ENCODE peak calls at places on chromosome 4, in four cellular contexts. One of them, this sample, is unnamed.

GRCh38 chr4:169745291-169745690 is 12.5 kb downstream of the HPF1 start:
- DNase-seq in GM12864: no peak
- DNase-seq in AG10803: peak
- DNase-seq in ovary: no peak
- DNase-seq in this sample: peak

GRCh38 chr4:126123933-126124332 is 809.2 kb downstream of the FAT4 start:
- DNase-seq in GM12864: no peak
- DNase-seq in AG10803: peak
- DNase-seq in ovary: no peak
- DNase-seq in this sample: peak

GRCh38 chr4:26235500-26235899 is 85.3 kb upstream of the RBPJ start:
- DNase-seq in GM12864: no peak
- DNase-seq in AG10803: peak
- DNase-seq in ovary: no peak
- DNase-seq in this sample: peak

GRCh38 chr4:184282251-184282713 is 64.6 kb upstream of the ENPP6 start:
- DNase-seq in GM12864: no peak
- DNase-seq in AG10803: no peak
- DNase-seq in ovary: no peak
- DNase-seq in this sample: no peak

GRCh38 chr4:57103051-57103450 is 7.1 kb downstream of the IGFBP7 start:
- DNase-seq in GM12864: no peak
- DNase-seq in AG10803: peak
- DNase-seq in ovary: no peak
- DNase-seq in this sample: peak

GRCh38 chr4:184348311-184349233 is 125.8 kb downstream of the IRF2 start:
- DNase-seq in GM12864: no peak
- DNase-seq in AG10803: no peak
- DNase-seq in ovary: peak
- DNase-seq in this sample: no peak

GRCh38 chr4:133868856-133869255 is 332.7 kb downstream of the PABPC4L start:
- DNase-seq in GM12864: no peak
- DNase-seq in AG10803: no peak
- DNase-seq in ovary: no peak
- DNase-seq in this sample: no peak

GRCh38 chr4:98572697-98573096 is 85.7 kb downstream of the TSPAN5 start:
- DNase-seq in GM12864: no peak
- DNase-seq in AG10803: no peak
- DNase-seq in ovary: no peak
- DNase-seq in this sample: no peak

GRCh38 chr4:24372341-24372740 is 212.0 kb downstream of the DHX15 start:
- DNase-seq in GM12864: no peak
- DNase-seq in AG10803: no peak
- DNase-seq in ovary: no peak
- DNase-seq in this sample: no peak

DNA sequence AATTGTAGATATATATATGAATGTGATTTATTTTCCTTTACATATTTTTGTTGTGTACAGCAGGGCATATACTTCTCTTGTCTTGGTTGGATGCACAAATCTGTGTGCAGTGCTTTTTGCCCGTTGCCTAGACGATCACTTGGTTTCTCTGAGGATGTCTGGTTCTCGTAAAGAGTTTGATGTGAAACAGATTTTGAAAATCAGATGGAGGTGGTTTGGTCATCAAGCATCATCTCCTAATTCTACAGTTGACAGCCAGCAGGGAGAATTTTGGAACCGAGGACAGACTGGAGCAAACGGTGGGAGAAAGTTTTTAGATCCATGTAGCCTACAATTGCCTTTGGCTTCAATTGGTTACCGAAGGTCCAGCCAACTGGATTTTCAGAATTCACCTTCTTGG is 467 bp downstream of the KLHL5 start:
- DNase-seq in GM12864: no peak
- DNase-seq in AG10803: peak
- DNase-seq in ovary: no peak
- DNase-seq in this sample: peak
- H3K4me3 ChIP-seq in GM12864: no peak
- H3K4me3 ChIP-seq in AG10803: no peak
- H3K4me3 ChIP-seq in ovary: no peak
- H3K4me3 ChIP-seq in this sample: no peak

DNA sequence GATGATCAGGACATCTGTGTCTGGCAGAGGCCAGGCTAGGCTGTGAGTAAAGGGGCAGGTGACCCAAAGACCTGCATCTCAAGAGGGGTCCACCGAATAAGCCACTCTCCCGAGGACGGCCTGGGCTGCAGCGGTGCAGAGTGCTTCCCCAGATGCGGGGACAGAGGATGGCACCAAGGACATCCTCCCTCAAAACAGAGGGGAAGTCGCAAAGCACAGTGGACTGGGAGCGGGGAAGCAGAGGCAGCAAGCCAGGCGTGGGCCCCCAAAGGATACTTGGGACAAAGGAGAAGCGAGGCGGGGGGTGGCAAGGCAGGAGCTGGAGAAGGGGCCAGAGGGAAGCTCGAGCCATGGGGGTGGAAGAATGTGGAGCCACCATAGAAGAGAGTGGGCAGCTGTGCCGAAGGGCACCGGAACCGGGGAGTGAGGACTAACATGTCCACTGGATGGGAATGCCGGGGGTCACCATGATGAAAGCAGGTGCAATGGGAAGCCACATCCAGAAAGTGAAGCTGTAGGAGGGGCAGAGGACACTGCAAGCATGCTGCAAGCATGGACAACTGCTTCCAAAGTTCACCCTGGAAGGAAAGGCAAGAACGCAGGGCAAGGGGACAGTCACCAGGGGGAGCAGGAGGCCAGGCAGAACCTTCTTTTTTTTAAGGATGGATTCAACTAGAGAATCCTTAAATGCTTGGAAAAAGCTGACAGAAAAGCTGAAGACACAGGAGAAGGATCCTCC is 169.6 kb downstream of the AFAP1 start:
- DNase-seq in GM12864: no peak
- DNase-seq in AG10803: peak
- DNase-seq in ovary: peak
- DNase-seq in this sample: peak
- TF ChIP-seq CTCF in GM12864: peak
- TF ChIP-seq CTCF in AG10803: peak
- TF ChIP-seq CTCF in ovary: no peak
- TF ChIP-seq CTCF in this sample: peak

GRCh38 chr4:153427363-153428071 is 38.6 kb upstream of the TMEM131L start:
- DNase-seq in GM12864: no peak
- DNase-seq in AG10803: peak
- DNase-seq in ovary: no peak
- DNase-seq in this sample: peak
- H3K4me3 ChIP-seq in GM12864: no peak
- H3K4me3 ChIP-seq in AG10803: no peak
- H3K4me3 ChIP-seq in ovary: no peak
- H3K4me3 ChIP-seq in this sample: no peak

GRCh38 chr4:112894951-112895350 is 154.5 kb upstream of the ANK2 start:
- DNase-seq in GM12864: no peak
- DNase-seq in AG10803: no peak
- DNase-seq in ovary: no peak
- DNase-seq in this sample: no peak

GRCh38 chr4:112896326-112896892 is 153.0 kb upstream of the ANK2 start:
- DNase-seq in GM12864: no peak
- DNase-seq in AG10803: no peak
- DNase-seq in ovary: no peak
- DNase-seq in this sample: no peak

GRCh38 chr4:112895785-112896184 is 153.7 kb upstream of the ANK2 start:
- DNase-seq in GM12864: no peak
- DNase-seq in AG10803: peak
- DNase-seq in ovary: no peak
- DNase-seq in this sample: peak

GRCh38 chr4:112898357-112899141 is 150.9 kb upstream of the ANK2 start:
- DNase-seq in GM12864: no peak
- DNase-seq in AG10803: peak
- DNase-seq in ovary: no peak
- DNase-seq in this sample: no peak

GRCh38 chr4:112897548-112897947 is 151.9 kb upstream of the ANK2 start:
- DNase-seq in GM12864: no peak
- DNase-seq in AG10803: no peak
- DNase-seq in ovary: no peak
- DNase-seq in this sample: no peak
- TF ChIP-seq CTCF in GM12864: no peak
- TF ChIP-seq CTCF in AG10803: no peak
- TF ChIP-seq CTCF in ovary: no peak
- TF ChIP-seq CTCF in this sample: no peak

GRCh38 chr4:93813092-93813491 is 15.5 kb upstream of the ATOH1 start:
- DNase-seq in GM12864: no peak
- DNase-seq in AG10803: no peak
- DNase-seq in ovary: no peak
- DNase-seq in this sample: no peak

GRCh38 chr4:93809773-93810172 is 18.8 kb upstream of the ATOH1 start:
- DNase-seq in GM12864: no peak
- DNase-seq in AG10803: no peak
- DNase-seq in ovary: peak
- DNase-seq in this sample: no peak

GRCh38 chr4:93810340-93810992 is 18.1 kb upstream of the ATOH1 start:
- DNase-seq in GM12864: no peak
- DNase-seq in AG10803: no peak
- DNase-seq in ovary: peak
- DNase-seq in this sample: no peak

GRCh38 chr4:93814141-93814540 is 14.4 kb upstream of the ATOH1 start:
- DNase-seq in GM12864: no peak
- DNase-seq in AG10803: no peak
- DNase-seq in ovary: no peak
- DNase-seq in this sample: no peak

GRCh38 chr4:93814722-93815121 is 13.8 kb upstream of the ATOH1 start:
- DNase-seq in GM12864: no peak
- DNase-seq in AG10803: no peak
- DNase-seq in ovary: no peak
- DNase-seq in this sample: no peak
- H3K4me3 ChIP-seq in GM12864: no peak
- H3K4me3 ChIP-seq in AG10803: no peak
- H3K4me3 ChIP-seq in ovary: no peak
- H3K4me3 ChIP-seq in this sample: no peak

DNA sequence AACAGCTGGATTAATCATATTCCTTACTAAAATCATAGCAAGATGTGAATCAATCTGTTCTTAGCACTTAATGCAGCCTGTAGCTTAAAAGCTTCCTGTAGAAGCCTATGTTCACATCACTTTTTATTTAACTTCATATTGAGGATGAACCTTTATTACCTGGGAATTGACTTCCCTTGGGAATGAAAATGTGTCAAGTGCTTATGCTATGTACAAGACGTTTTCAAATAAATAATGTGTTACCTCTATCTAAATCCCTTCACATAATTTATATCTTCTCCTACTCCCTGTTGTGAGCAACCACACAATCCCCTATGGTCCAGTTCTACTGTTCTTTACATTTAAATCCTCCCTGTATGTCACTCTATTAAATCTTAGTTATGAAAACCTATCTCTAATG is 633.1 kb downstream of the FSTL5 start:
- DNase-seq in GM12864: no peak
- DNase-seq in AG10803: no peak
- DNase-seq in ovary: no peak
- DNase-seq in this sample: no peak
- TF ChIP-seq CTCF in GM12864: no peak
- TF ChIP-seq CTCF in AG10803: no peak
- TF ChIP-seq CTCF in ovary: no peak
- TF ChIP-seq CTCF in this sample: no peak